ENCODE peak calls at places on chromosomes 6 and 20, in four cellular contexts. K is HepG2, H is GM12878, J is K562. F is an unnamed sample.

GRCh38 chr6:138491020-138491419 is 8.3 kb downstream of the NHSL1 start:
- DNase-seq in J (no peak), H (no peak), K (no peak), F (no peak)

GRCh38 chr6:64732888-64733287 is 974.1 kb downstream of the EYS start:
- DNase-seq in H (no peak), J (no peak), K (peak), F (no peak)

GRCh38 chr20:23257106-23257761 is 93.4 kb upstream of the NXT1 start:
- DNase-seq in H (no peak), J (no peak), K (no peak), F (no peak)

GRCh38 chr20:19205999-19206398 is 6.4 kb upstream of the SLC24A3 start:
- DNase-seq in H (peak), K (peak), J (peak), F (peak)

GRCh38 chr20:17939622-17940446 is 28.8 kb downstream of the SNX5 start:
- DNase-seq in K (no peak), J (no peak), H (no peak), F (no peak)

GRCh38 chr20:13054011-13054410 is 45.2 kb downstream of the SPTLC3 start:
- DNase-seq in H (no peak), K (peak), J (no peak), F (no peak)

GRCh38 chr6:168248148-168248620 is 71.4 kb downstream of the DACT2 start:
- DNase-seq in J (no peak), K (peak), H (no peak), F (no peak)

GRCh38 chr6:26516481-26517427 is 16.7 kb downstream of the BTN1A1 start:
- DNase-seq in H (no peak), J (peak), K (peak), F (no peak)

GRCh38 chr20:40494238-40494637 is 194.8 kb downstream of the MAFB start:
- DNase-seq in H (no peak), J (no peak), K (no peak), F (no peak)

GRCh38 chr20:22374678-22375590 is 209.4 kb downstream of the FOXA2 start:
- DNase-seq in H (no peak), J (no peak), K (no peak), F (no peak)

GRCh38 chr6:73041051-73041450 is 184.2 kb downstream of the KHDC1L start:
- DNase-seq in J (no peak), K (no peak), H (no peak), F (no peak)

GRCh38 chr20:23091741-23092408 is 5.8 kb upstream of the CD93 start:
- DNase-seq in H (no peak), K (no peak), J (peak), F (no peak)

GRCh38 chr6:161143663-161144430 is 130.0 kb downstream of the AGPAT4 start:
- DNase-seq in H (no peak), J (no peak), K (no peak), F (no peak)

GRCh38 chr20:40686434-40686882 is 2.6 kb downstream of the MAFB start:
- DNase-seq in K (no peak), H (no peak), J (no peak), F (no peak)

GRCh38 chr6:56510984-56511531 is 131.6 kb downstream of the DST start:
- DNase-seq in J (peak), K (peak), H (no peak), F (no peak)

GRCh38 chr20:11814276-11814675 is 103.4 kb upstream of the BTBD3 start:
- DNase-seq in H (no peak), K (no peak), J (no peak), F (no peak)

GRCh38 chr20:63232235-63233060 is 3.3 kb upstream of the BIRC7 start:
- DNase-seq in K (no peak), J (no peak), H (no peak), F (no peak)

GRCh38 chr20:40583195-40583594 is 105.8 kb downstream of the MAFB start:
- DNase-seq in H (no peak), K (no peak), J (no peak), F (no peak)

GRCh38 chr6:52910091-52910490 is 593 bp upstream of the GSTA3 start:
- DNase-seq in J (no peak), K (no peak), H (no peak), F (no peak)

GRCh38 chr6:20334334-20334733 is 67.3 kb upstream of the E2F3 start:
- DNase-seq in K (no peak), J (peak), H (no peak), F (no peak)

GRCh38 chr6:109454483-109455160 is 950 bp downstream of the MICAL1 start:
- DNase-seq in K (no peak), H (peak), J (no peak), F (no peak)

GRCh38 chr6:43718387-43719105 is 31.0 kb upstream of the MRPS18A start:
- DNase-seq in K (peak), J (peak), H (no peak), F (no peak)

DNA sequence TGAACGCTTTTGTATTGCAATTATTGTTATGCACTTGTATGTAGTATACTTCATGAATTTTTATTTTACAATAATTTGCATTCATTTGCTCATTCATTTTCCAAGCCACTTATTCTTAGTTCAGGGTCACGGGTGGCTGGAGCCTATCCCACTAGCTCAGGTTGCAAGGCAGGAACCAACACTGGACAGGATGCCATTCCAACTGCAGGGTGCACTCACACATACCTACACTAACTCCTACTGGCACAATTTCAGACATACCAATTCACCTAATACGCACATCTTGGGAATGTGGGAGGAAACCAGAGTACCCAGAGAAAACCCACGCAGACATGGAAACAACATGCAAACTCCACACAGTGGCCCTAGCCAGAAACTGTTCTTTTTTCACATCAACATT is 61.8 kb downstream of the LMBRD1 start:
- DNase-seq in J (no peak), H (no peak), K (no peak), F (no peak)
- TF ChIP-seq TARDBP in J (no peak), H (no peak), K (no peak), F (no peak)

DNA sequence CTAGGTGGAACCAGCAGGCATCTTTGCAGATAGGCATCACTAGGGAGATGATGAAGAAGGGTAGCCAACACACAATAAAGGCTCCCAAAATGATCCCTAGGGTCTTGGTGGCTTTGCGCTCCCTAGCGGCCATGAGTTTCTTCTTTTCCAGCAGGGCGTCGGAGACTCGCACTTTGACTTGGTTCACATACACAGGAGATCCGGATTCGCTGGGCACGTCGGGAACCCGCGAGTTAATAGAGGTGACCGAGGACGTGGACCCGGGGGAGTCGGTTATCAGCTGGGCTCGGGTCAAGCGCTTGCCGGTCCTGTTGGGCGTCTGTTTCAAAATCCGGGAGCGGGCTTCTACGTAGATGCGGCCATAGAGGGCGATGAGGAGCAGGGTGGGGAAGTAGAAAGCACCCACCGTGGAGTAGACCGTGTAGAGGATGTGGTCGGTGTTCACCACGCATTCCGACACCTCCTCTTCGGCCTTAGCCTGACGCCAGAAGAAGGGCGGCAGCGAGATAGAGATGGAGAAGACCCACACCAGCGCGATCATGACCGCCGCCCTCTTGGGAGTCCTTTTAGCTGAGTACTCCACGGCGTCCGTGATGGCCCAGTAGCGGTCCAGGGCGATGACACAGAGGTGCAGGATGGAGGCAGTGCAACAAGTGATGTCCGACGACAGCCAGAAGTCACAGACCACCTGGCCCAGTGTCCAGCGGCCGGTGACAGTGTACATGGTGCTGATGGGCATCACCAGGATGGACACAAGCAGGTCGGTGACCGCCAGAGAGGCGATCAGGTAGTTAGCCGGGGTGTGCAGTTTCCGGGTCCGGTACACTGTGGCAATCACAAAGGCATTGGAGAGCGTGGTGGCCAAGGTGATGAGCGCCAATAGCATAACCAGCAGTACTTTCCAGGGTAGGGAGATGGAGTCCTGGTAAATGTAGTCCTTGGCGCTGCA is 658 bp downstream of the HTR1B start:
- DNase-seq in J (no peak), H (no peak), K (no peak), F (no peak)
- TF ChIP-seq TARDBP in J (no peak), H (no peak), K (no peak), F (no peak)

GRCh38 chr6:6593876-6594275 is 5.4 kb downstream of the LY86 start:
- DNase-seq in K (no peak), H (no peak), J (no peak), F (no peak)
- TF ChIP-seq TARDBP in K (no peak), H (no peak), J (no peak), F (no peak)

GRCh38 chr20:24443436-24443835 is 26.0 kb upstream of the SYNDIG1 start:
- DNase-seq in K (no peak), H (no peak), J (no peak), F (no peak)

GRCh38 chr20:24442909-24443308 is 26.5 kb upstream of the SYNDIG1 start:
- DNase-seq in H (no peak), K (no peak), J (no peak), F (no peak)

GRCh38 chr20:24444531-24445190 is 24.8 kb upstream of the SYNDIG1 start:
- DNase-seq in J (no peak), H (no peak), K (no peak), F (no peak)

GRCh38 chr20:24439737-24440136 is 29.7 kb upstream of the SYNDIG1 start:
- DNase-seq in H (no peak), J (no peak), K (no peak), F (no peak)

GRCh38 chr20:24441600-24441999 is 27.8 kb upstream of the SYNDIG1 start:
- DNase-seq in K (no peak), J (no peak), H (no peak), F (no peak)
- TF ChIP-seq TARDBP in K (no peak), J (no peak), H (no peak), F (no peak)

DNA sequence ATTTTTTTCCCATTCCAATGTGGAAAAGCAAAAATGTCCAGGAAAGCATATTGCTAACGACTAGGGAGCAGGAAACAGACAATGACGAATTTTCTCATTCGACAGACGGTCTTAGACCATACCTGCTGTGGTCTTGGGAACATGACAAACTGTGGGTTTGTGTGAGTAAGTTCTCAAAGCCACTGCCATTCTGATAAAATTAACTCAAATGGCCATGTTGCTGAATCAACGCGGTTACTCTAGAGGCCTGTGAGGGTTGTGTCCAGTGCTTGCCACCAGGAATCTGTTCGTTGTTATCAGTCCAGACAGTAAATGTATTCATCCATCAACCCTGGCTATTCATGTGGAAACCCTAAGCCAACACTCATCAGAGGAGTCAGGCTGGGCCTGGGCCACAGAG is 124.3 kb downstream of the MYLK4 start:
- DNase-seq in H (no peak), K (no peak), J (no peak), F (no peak)
- TF ChIP-seq TARDBP in H (no peak), K (no peak), J (no peak), F (no peak)

GRCh38 chr20:33074675-33075074 is 4.8 kb upstream of the BPIFB4 start:
- DNase-seq in J (no peak), K (no peak), H (no peak), F (no peak)
- TF ChIP-seq TARDBP in J (no peak), K (no peak), H (no peak), F (no peak)

GRCh38 chr6:136511397-136511796 is 38.8 kb downstream of the MAP7 start:
- DNase-seq in K (no peak), J (no peak), H (no peak), F (no peak)

GRCh38 chr6:136511921-136512320 is 38.3 kb downstream of the MAP7 start:
- DNase-seq in H (no peak), J (no peak), K (no peak), F (no peak)

GRCh38 chr6:136510782-136511181 is 39.4 kb downstream of the MAP7 start:
- DNase-seq in H (no peak), K (no peak), J (no peak), F (no peak)

GRCh38 chr6:136508701-136509387 is 41.4 kb downstream of the MAP7 start:
- DNase-seq in K (no peak), J (no peak), H (no peak), F (no peak)

DNA sequence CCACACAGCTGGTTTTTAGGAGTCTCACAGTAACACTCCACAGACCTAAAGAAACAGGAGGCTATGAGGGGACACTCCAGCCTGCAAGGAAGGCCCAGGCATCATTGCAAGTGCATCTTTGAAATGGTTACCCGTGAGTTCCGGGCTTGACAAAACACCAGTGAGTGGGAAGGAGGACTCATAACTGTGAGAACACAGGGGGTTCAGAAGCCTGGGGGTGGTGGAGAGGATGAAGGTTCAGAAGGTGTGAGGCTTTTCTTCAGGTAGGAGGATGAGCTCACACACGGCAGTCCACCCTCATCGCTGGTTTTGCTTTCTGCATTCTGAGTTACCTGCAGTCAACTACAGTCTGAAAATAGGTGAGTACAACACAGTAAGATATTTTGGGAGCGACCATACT is 39.9 kb downstream of the MAP7 start:
- DNase-seq in H (no peak), J (no peak), K (no peak), F (no peak)
- TF ChIP-seq TARDBP in H (no peak), J (no peak), K (no peak), F (no peak)